ENCODE peak calls at places on chromosomes 16 and 17, in five cellular contexts. Y is adrenal gland, U is esophagus muscularis mucosa, I is IMR-90, H is lung. L is an unnamed sample.
A peak's percentile ranks its signal among the peaks of the same experiment; 100 is the strongest.

GRCh38 chr17:70310251-70310672 is 140.9 kb downstream of the KCNJ2 start:
- DNase-seq in H (no peak), U (no peak), Y (no peak), I (no peak), L (no peak)

GRCh38 chr17:38701504-38702165 is 3.4 kb upstream of the MLLT6 start:
- DNase-seq in U (no peak), Y (no peak), H (no peak), I (peak; percentile 71), L (no peak)

GRCh38 chr17:64447526-64447925 is 1.4 kb upstream of the MILR1 start:
- DNase-seq in Y (no peak), I (no peak), H (no peak), U (no peak), L (no peak)

GRCh38 chr17:7207120-7208001 is 12.3 kb downstream of the DLG4 start:
- DNase-seq in Y (peak; percentile 8), U (no peak), H (no peak), I (peak; percentile 33), L (no peak)

GRCh38 chr16:427295-427694 is 1.8 kb downstream of the RAB11FIP3 start:
- DNase-seq in H (no peak), Y (no peak), U (no peak), I (no peak), L (no peak)

GRCh38 chr17:9982159-9982558 is 77.1 kb upstream of the RCVRN start:
- DNase-seq in I (no peak), Y (no peak), H (no peak), U (no peak), L (no peak)

GRCh38 chr16:19375561-19376158 is 42.0 kb upstream of the TMC5 start:
- DNase-seq in U (no peak), I (peak; percentile 56), Y (peak; percentile 24), H (no peak), L (peak; percentile 59)

GRCh38 chr17:36850794-36851193 is 86.5 kb upstream of the LHX1 start:
- DNase-seq in I (peak; percentile 74), H (no peak), U (no peak), Y (peak; percentile 53), L (no peak)

GRCh38 chr17:16419074-16419928 is 3.9 kb downstream of the TRPV2 start:
- DNase-seq in U (no peak), H (no peak), Y (peak; percentile 85), I (peak; percentile 94), L (no peak)

GRCh38 chr16:30894540-30895368 is 877 bp upstream of the BCL7C start:
- DNase-seq in H (no peak), I (no peak), U (no peak), Y (peak; percentile 25), L (no peak)

GRCh38 chr16:78696797-78697196 is 597.3 kb downstream of the WWOX start:
- DNase-seq in I (no peak), Y (no peak), U (no peak), H (no peak), L (no peak)

GRCh38 chr17:10135539-10136257 is 62.7 kb downstream of the GAS7 start:
- DNase-seq in Y (peak; percentile 72), U (peak; percentile 97), H (peak; percentile 66), I (peak; percentile 56), L (no peak)

GRCh38 chr17:62662855-62663254 is 35.4 kb downstream of the MRC2 start:
- DNase-seq in U (no peak), H (no peak), Y (no peak), I (no peak), L (no peak)

GRCh38 chr16:70298988-70299938 is at the start of gene DDX19B:
- DNase-seq in H (peak; percentile 80), U (peak; percentile 93), Y (peak; percentile 82), I (peak; percentile 64), L (no peak)

GRCh38 chr17:44557653-44558285 is 485 bp downstream of the FZD2 start:
- DNase-seq in Y (peak; percentile 17), I (peak; percentile 72), H (no peak), U (no peak), L (no peak)

GRCh38 chr16:68144008-68144407 is 58.8 kb downstream of the NFATC3 start:
- DNase-seq in Y (no peak), I (no peak), H (no peak), U (no peak), L (no peak)

GRCh38 chr17:12571606-12572005 is 94.1 kb upstream of the MYOCD start:
- DNase-seq in Y (no peak), H (no peak), U (no peak), I (no peak), L (no peak)

GRCh38 chr17:10845388-10845751 is 7.5 kb upstream of the PIRT start:
- DNase-seq in H (no peak), U (no peak), Y (no peak), I (no peak), L (no peak)

GRCh38 chr16:24986512-24987303 is 28.5 kb downstream of the ARHGAP17 start:
- DNase-seq in H (no peak), Y (peak; percentile 43), U (no peak), I (peak; percentile 88), L (no peak)

GRCh38 chr17:16418684-16419066 is 3.3 kb downstream of the TRPV2 start:
- DNase-seq in I (no peak), U (no peak), Y (no peak), H (no peak), L (no peak)

GRCh38 chr17:3896108-3897099 is 3.6 kb upstream of the CAMKK1 start:
- DNase-seq in Y (peak; percentile 41), I (no peak), H (peak; percentile 53), U (no peak), L (no peak)

GRCh38 chr17:37841232-37841631 is 83.0 kb upstream of the TBC1D3K start:
- DNase-seq in H (no peak), U (no peak), Y (no peak), I (no peak), L (no peak)

GRCh38 chr16:56353054-56353921 is 72.1 kb downstream of the AMFR start:
- DNase-seq in Y (peak; percentile 3), H (no peak), I (no peak), U (no peak), L (no peak)

GRCh38 chr16:81875461-81875860 is 96.4 kb downstream of the PLCG2 start:
- DNase-seq in Y (no peak), I (no peak), H (no peak), U (no peak), L (no peak)

GRCh38 chr16:71226229-71227141 is 4.0 kb downstream of the HYDIN start:
- DNase-seq in U (no peak), I (no peak), Y (no peak), H (no peak), L (no peak)

GRCh38 chr16:78240459-78241222 is 141.2 kb downstream of the WWOX start:
- DNase-seq in H (peak; percentile 59), I (no peak), U (peak; percentile 39), Y (no peak), L (no peak)

GRCh38 chr17:2125013-2125535 is 70.2 kb downstream of the HIC1 start:
- DNase-seq in U (no peak), I (peak; percentile 92), Y (no peak), H (no peak), L (no peak)

GRCh38 chr17:40056379-40057005 is 2.3 kb upstream of the MED24 start:
- DNase-seq in H (no peak), Y (no peak), I (no peak), U (no peak), L (no peak)

GRCh38 chr17:76740329-76741118 is 2.6 kb downstream of the MFSD11 start:
- DNase-seq in Y (no peak), H (no peak), I (peak; percentile 66), U (no peak), L (no peak)

GRCh38 chr17:75824050-75824552 is 20.1 kb downstream of the UNC13D start:
- DNase-seq in H (no peak), I (no peak), Y (no peak), U (no peak), L (no peak)

GRCh38 chr17:83067718-83068261 is 11.6 kb upstream of the METRNL start:
- DNase-seq in H (no peak), U (no peak), Y (peak; percentile 4), I (peak; percentile 16), L (no peak)

GRCh38 chr17:41264599-41264998 is 579 bp upstream of the KRTAP9-6 start:
- DNase-seq in Y (no peak), H (no peak), U (no peak), I (no peak), L (no peak)

GRCh38 chr16:4373356-4373908 is 1.8 kb downstream of the VASN start:
- DNase-seq in Y (no peak), I (no peak), U (no peak), H (no peak), L (no peak)

GRCh38 chr16:61915569-61915968 is 120.7 kb downstream of the CDH8 start:
- DNase-seq in Y (no peak), I (no peak), H (no peak), U (no peak), L (no peak)

GRCh38 chr17:76585048-76585648 is 512 bp downstream of the ST6GALNAC2 start:
- DNase-seq in H (no peak), I (no peak), U (no peak), Y (peak; percentile 33), L (no peak)

GRCh38 chr17:78425429-78425828 is 47.0 kb downstream of the PGS1 start:
- DNase-seq in U (no peak), H (no peak), Y (no peak), I (no peak), L (no peak)
- H3K4me1 ChIP-seq in U (peaks cover 31% of the 10 kb centered on the region), H (no peaks in the 10 kb centered on the region), Y (no peaks in the 10 kb centered on the region), I (peaks cover 16% of the 10 kb centered on the region), L (no peaks in the 10 kb centered on the region)

GRCh38 chr17:32877164-32877764 is 340 bp upstream of the MYO1D start:
- DNase-seq in I (peak; percentile 73), H (peak; percentile 88), Y (peak; percentile 94), U (peak; percentile 94), L (peak; percentile 78)
- H3K4me3 ChIP-seq in I (peak overlapping the region; percentile 60), H (peak overlapping the region; percentile 66), Y (no peak overlapping the region), U (peak overlapping the region; percentile 97), L (peak overlapping the region; percentile 54)

GRCh38 chr17:26792486-26792885 is 501.4 kb upstream of the WSB1 start:
- DNase-seq in Y (no peak), U (no peak), I (peak; percentile 55), H (no peak), L (peak; percentile 19)
- H3K9me3 ChIP-seq in Y (no peaks in the 10 kb centered on the region), U (no peaks in the 10 kb centered on the region), I (peaks cover 13% of the 10 kb centered on the region), H (peaks cover 6% of the 10 kb centered on the region), L (peaks cover 10% of the 10 kb centered on the region)

DNA sequence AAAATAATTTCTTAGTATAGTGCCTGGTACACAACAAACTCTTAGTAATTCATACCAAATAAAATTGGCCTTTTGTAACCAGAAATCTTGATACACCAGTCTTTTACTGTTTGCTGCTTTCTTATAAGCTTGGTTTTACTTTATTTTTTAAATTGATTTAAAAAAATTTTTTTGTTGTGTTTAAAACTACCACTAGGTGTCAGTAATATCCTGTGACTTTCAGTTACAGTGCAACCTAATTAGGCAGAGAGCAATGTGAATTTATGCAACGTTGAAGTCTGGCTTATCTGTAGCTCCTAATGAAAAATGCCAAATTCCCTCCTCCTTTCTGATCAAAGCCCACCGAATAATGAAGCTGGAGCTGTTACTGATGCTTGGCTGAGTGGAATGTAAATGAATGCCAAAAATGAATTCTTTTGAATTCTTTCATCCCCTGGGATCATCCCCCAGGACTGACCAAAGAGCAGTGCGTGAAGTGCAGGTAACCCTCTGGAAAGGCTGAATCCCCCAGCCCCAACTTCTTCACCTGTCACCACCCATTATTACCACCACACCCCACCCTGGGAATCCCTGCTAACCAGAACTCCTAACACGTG is 3.8 kb downstream of the ERCC4 start:
- DNase-seq in H (no peak), Y (no peak), U (no peak), I (peak; percentile 67), L (no peak)
- H3K4me1 ChIP-seq in H (no peaks in the 10 kb centered on the region), Y (peaks cover 51% of the 10 kb centered on the region), U (peaks cover 37% of the 10 kb centered on the region), I (peaks cover 7% of the 10 kb centered on the region), L (peaks cover 7% of the 10 kb centered on the region)